ENCODE peak calls at places on chromosomes 1 and 21, in four cellular contexts. X is body of pancreas, N is heart left ventricle, V is prostate gland. H is an unnamed sample.

GRCh38 chr1:164263540-164263939 is 295.4 kb upstream of the PBX1 start:
- DNase-seq in X (no peak), N (no peak), V (no peak), H (no peak)

GRCh38 chr1:153592706-153593105 is 20.2 kb downstream of the S100A16 start:
- DNase-seq in X (no peak), N (no peak), V (no peak), H (no peak)

GRCh38 chr21:42007541-42007940 is 2.6 kb downstream of the ZBTB21 start:
- DNase-seq in X (no peak), N (no peak), V (no peak), H (no peak)

GRCh38 chr1:231603598-231604275 is 22.9 kb upstream of the DISC1 start:
- DNase-seq in X (peak), N (no peak), V (peak), H (no peak)

GRCh38 chr1:17089496-17089895 is 29.8 kb downstream of the PADI2 start:
- DNase-seq in X (no peak), N (no peak), V (no peak), H (no peak)

GRCh38 chr1:115134850-115135484 is 45.7 kb upstream of the TSPAN2 start:
- DNase-seq in X (no peak), N (no peak), V (no peak), H (peak)

GRCh38 chr1:97123717-97124446 is 402.3 kb downstream of the PTBP2 start:
- DNase-seq in X (no peak), N (no peak), V (no peak), H (no peak)

GRCh38 chr1:234722904-234723588 is 113.1 kb upstream of the IRF2BP2 start:
- DNase-seq in X (peak), N (peak), V (peak), H (no peak)

GRCh38 chr1:187244623-187245022 is 415.9 kb downstream of the PLA2G4A start:
- DNase-seq in X (no peak), N (no peak), V (peak), H (no peak)

GRCh38 chr1:16980473-16981268 is at the start of gene MFAP2:
- DNase-seq in X (no peak), N (no peak), V (no peak), H (no peak)

GRCh38 chr1:94622757-94623156 is 81.2 kb upstream of the F3 start:
- DNase-seq in X (no peak), N (no peak), V (no peak), H (no peak)

GRCh38 chr21:17612565-17613241 is at the start of gene BTG3:
- DNase-seq in X (peak), N (peak), V (peak), H (peak)

GRCh38 chr21:43939443-43940328 is 72.4 kb upstream of the TRAPPC10 start:
- DNase-seq in X (no peak), N (no peak), V (no peak), H (no peak)

GRCh38 chr1:153963850-153964331 is 554 bp upstream of the SLC39A1 start:
- DNase-seq in X (peak), N (no peak), V (peak), H (no peak)

GRCh38 chr1:201164645-201165044 is 10.4 kb upstream of the TMEM9 start:
- DNase-seq in X (no peak), N (no peak), V (no peak), H (no peak)

GRCh38 chr1:244605835-244606234 is 47.1 kb upstream of the DESI2 start:
- DNase-seq in X (no peak), N (no peak), V (no peak), H (no peak)

GRCh38 chr1:21937372-21938121 is 437 bp upstream of the HSPG2 start:
- DNase-seq in X (peak), N (peak), V (peak), H (no peak)

GRCh38 chr1:247077234-247077633 is 1.4 kb downstream of the ZNF670 start:
- DNase-seq in X (no peak), N (no peak), V (no peak), H (no peak)

GRCh38 chr1:245679796-245680195 is 525.0 kb downstream of the KIF26B start:
- DNase-seq in X (no peak), N (no peak), V (no peak), H (no peak)

GRCh38 chr1:102861247-102861646 is 247.1 kb downstream of the COL11A1 start:
- DNase-seq in X (no peak), N (no peak), V (no peak), H (no peak)

GRCh38 chr1:108862698-108863477 is 6.0 kb upstream of the AKNAD1 start:
- DNase-seq in X (no peak), N (no peak), V (no peak), H (no peak)

GRCh38 chr1:152654110-152654509 is 9.1 kb upstream of the LCE2D start:
- DNase-seq in X (peak), N (no peak), V (no peak), H (no peak)

GRCh38 chr1:27686223-27686990 is 14.4 kb upstream of the IFI6 start:
- DNase-seq in X (no peak), N (no peak), V (no peak), H (no peak)

GRCh38 chr21:36052860-36053766 is 7.2 kb downstream of the SETD4 start:
- DNase-seq in X (no peak), N (no peak), V (peak), H (no peak)

GRCh38 chr1:93339171-93339697 is 6.5 kb upstream of the DR1 start:
- DNase-seq in X (no peak), N (no peak), V (no peak), H (no peak)

GRCh38 chr1:226026833-226027232 is 27.7 kb upstream of the SDE2 start:
- DNase-seq in X (no peak), N (no peak), V (no peak), H (no peak)

GRCh38 chr1:217275617-217276398 is 355.1 kb downstream of the GPATCH2 start:
- DNase-seq in X (no peak), N (no peak), V (no peak), H (peak)

GRCh38 chr1:211607752-211608478 is 29.0 kb upstream of the SLC30A1 start:
- DNase-seq in X (no peak), N (no peak), V (no peak), H (no peak)
- H3K4me3 ChIP-seq in X (no peak), N (no peak), V (no peak), H (no peak)

DNA sequence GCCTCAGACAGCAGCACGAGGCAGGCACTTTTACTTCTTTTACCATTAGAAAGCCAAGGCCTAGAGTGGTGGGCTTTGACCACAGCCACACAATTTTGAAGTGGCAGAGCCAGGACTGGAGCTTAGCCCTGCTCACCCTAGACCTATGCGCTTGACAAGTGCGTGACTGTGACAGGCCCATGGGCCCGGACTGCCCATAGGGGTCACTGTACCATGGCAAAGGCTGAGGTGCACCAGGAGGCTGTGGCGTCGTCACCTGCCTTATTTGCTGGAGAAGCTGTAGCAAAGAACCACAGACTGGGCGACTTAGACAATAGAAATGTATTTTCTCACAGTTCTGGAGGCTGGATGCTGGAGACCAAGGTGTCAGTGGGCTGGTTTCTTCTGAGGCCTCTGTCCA is 2.6 kb upstream of the TMEM82 start:
- DNase-seq in X (no peak), N (no peak), V (no peak), H (no peak)
- TF ChIP-seq CTCF in X (no peak), N (no peak), V (no peak), H (peak)

DNA sequence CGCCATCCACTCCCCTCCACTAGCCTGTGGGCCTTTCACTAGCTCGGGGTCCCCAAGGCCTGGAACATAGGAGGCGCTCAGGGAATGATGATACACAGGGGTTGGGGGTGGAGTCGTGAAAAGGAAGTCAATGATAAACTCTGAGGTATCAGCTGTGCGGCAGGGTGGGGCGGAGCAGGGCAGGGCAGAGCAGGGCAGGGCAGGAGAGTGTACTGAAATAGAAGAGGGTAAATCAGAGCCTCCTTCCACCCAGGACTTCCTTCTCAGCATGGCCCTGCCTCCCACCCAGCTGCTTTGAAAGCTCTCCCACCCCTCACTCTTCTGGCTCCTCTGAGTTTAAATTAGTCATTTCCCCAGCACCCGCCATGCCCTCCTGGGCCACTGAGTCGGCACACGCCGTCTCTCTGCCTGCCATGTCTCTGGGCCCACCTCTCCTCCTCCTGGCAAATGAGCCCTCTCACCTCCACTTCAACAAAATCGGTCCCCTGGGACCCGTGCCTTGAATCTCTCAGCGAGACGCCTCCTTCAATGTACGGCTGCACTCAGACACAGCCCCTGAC is 16.9 kb downstream of the CAPZB start:
- DNase-seq in X (no peak), N (no peak), V (no peak), H (no peak)
- H3K4me3 ChIP-seq in X (no peak), N (no peak), V (no peak), H (no peak)

DNA sequence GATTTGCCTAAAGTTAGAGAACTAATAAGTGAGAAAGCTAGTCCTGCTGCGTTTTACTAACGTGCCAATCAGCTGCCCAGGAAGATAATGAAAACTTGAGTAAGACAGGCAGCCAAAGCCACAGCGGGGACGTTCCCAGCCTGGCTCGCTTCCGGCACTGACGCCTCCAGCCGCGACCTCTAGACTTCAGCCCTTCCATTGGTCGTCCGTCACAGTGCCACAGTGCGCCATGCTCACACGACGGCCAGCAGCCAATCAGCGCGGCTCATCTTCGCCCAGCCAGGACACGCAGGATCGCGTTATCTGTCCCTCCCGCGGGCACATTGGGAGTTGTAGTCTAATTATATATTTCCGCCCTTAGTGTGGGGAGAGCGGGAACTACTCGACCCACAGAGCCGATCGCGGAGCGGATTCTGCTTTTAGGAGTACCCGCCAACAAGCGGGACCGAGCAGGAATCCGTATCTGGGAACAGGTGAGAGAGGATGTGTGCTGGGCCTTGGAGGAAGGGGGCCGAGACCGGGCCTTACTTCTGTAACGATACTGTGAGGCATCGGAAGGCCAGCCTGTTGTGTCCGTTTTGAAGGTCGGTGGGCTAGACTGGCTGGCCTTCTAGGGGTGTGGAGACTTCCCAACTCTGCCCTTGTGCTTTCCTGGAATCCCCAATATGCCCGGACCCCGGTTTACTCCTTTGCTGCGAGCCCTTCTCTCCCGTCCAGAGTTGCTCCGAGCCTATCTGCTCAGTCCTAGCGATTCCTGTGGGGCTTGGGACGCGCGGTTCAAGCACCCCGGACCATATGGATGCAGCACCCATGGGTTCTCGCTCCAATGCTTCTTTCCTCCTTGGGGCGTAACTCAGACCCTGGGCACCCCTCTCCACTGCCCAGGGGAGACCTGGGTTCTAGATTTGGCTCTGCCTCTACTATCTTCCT is at the start of gene FDPS:
- DNase-seq in X (peak), N (peak), V (peak), H (peak)
- TF ChIP-seq CTCF in X (peak), N (no peak), V (peak), H (no peak)

GRCh38 chr1:110637475-110637874 is 31.3 kb upstream of the KCNA2 start:
- DNase-seq in X (no peak), N (no peak), V (no peak), H (no peak)
- H3K4me3 ChIP-seq in X (no peak), N (no peak), V (no peak), H (no peak)

GRCh38 chr1:155070721-155071556 is 7.4 kb downstream of the EFNA4 start:
- DNase-seq in X (peak), N (peak), V (peak), H (no peak)
- TF ChIP-seq CTCF in X (peak), N (peak), V (peak), H (peak)

H was measured in HFF-Myc.